ENCODE peak calls at places on chromosomes 6 and 20, in seven cellular contexts. One of them, this sample, is unnamed.
A peak's percentile ranks its signal among the peaks of the same experiment; 100 is the strongest.

GRCh38 chr6:125781307-125781868 is 9.4 kb upstream of the NCOA7 start:
- DNase-seq in HepG2: no peak
- DNase-seq in stomach: peak; percentile 45
- DNase-seq in body of pancreas: no peak
- DNase-seq in IMR-90: peak; percentile 47
- DNase-seq in H54: no peak
- DNase-seq in ovary: no peak
- DNase-seq in this sample: peak; percentile 40

GRCh38 chr6:163872335-163872734 is 457.8 kb downstream of the QKI start:
- DNase-seq in HepG2: no peak
- DNase-seq in ovary: no peak
- DNase-seq in body of pancreas: no peak
- DNase-seq in IMR-90: peak; percentile 98
- DNase-seq in H54: no peak
- DNase-seq in stomach: no peak
- DNase-seq in this sample: no peak

GRCh38 chr20:21526776-21527175 is 12.9 kb upstream of the NKX2-2 start:
- DNase-seq in stomach: no peak
- DNase-seq in IMR-90: no peak
- DNase-seq in body of pancreas: no peak
- DNase-seq in ovary: no peak
- DNase-seq in H54: no peak
- DNase-seq in HepG2: no peak
- DNase-seq in this sample: no peak

GRCh38 chr6:65638047-65638831 is 68.8 kb downstream of the EYS start:
- DNase-seq in H54: no peak
- DNase-seq in stomach: no peak
- DNase-seq in body of pancreas: no peak
- DNase-seq in ovary: no peak
- DNase-seq in HepG2: peak; percentile 45
- DNase-seq in IMR-90: no peak
- DNase-seq in this sample: no peak

GRCh38 chr20:57698191-57698866 is 11.5 kb downstream of the PMEPA1 start:
- DNase-seq in IMR-90: peak; percentile 98
- DNase-seq in ovary: no peak
- DNase-seq in H54: peak; percentile 94
- DNase-seq in HepG2: peak; percentile 31
- DNase-seq in body of pancreas: no peak
- DNase-seq in stomach: peak; percentile 40
- DNase-seq in this sample: no peak

GRCh38 chr6:21085206-21085605 is 508.3 kb upstream of the SOX4 start:
- DNase-seq in body of pancreas: no peak
- DNase-seq in ovary: no peak
- DNase-seq in H54: no peak
- DNase-seq in stomach: no peak
- DNase-seq in HepG2: no peak
- DNase-seq in IMR-90: no peak
- DNase-seq in this sample: no peak

GRCh38 chr20:9330151-9330550 is 184.2 kb upstream of the LAMP5 start:
- DNase-seq in HepG2: no peak
- DNase-seq in IMR-90: no peak
- DNase-seq in stomach: peak; percentile 53
- DNase-seq in H54: no peak
- DNase-seq in body of pancreas: no peak
- DNase-seq in ovary: no peak
- DNase-seq in this sample: no peak

GRCh38 chr6:136511921-136512320 is 38.3 kb downstream of the MAP7 start:
- DNase-seq in H54: no peak
- DNase-seq in IMR-90: no peak
- DNase-seq in body of pancreas: peak; percentile 73
- DNase-seq in stomach: peak; percentile 82
- DNase-seq in HepG2: no peak
- DNase-seq in ovary: no peak
- DNase-seq in this sample: no peak

GRCh38 chr6:85675030-85675819 is 32.5 kb upstream of the SYNCRIP start:
- DNase-seq in body of pancreas: no peak
- DNase-seq in HepG2: no peak
- DNase-seq in stomach: no peak
- DNase-seq in IMR-90: peak; percentile 84
- DNase-seq in ovary: no peak
- DNase-seq in H54: no peak
- DNase-seq in this sample: peak; percentile 88

GRCh38 chr6:20540683-20541082 is 6.4 kb downstream of the CDKAL1 start:
- DNase-seq in H54: no peak
- DNase-seq in ovary: peak; percentile 28
- DNase-seq in body of pancreas: no peak
- DNase-seq in stomach: no peak
- DNase-seq in HepG2: peak; percentile 72
- DNase-seq in IMR-90: peak; percentile 17
- DNase-seq in this sample: peak; percentile 28

GRCh38 chr6:81753709-81754678 is 1.5 kb upstream of the TENT5A start:
- DNase-seq in body of pancreas: peak; percentile 85
- DNase-seq in stomach: peak; percentile 81
- DNase-seq in H54: peak; percentile 11
- DNase-seq in IMR-90: peak; percentile 59
- DNase-seq in ovary: peak; percentile 83
- DNase-seq in HepG2: peak; percentile 14
- DNase-seq in this sample: peak; percentile 65

GRCh38 chr20:11797161-11797560 is 120.5 kb upstream of the BTBD3 start:
- DNase-seq in stomach: no peak
- DNase-seq in IMR-90: no peak
- DNase-seq in H54: no peak
- DNase-seq in HepG2: no peak
- DNase-seq in body of pancreas: no peak
- DNase-seq in ovary: no peak
- DNase-seq in this sample: no peak

GRCh38 chr6:4727236-4727635 is 49.0 kb upstream of the CDYL start:
- DNase-seq in stomach: no peak
- DNase-seq in IMR-90: no peak
- DNase-seq in HepG2: no peak
- DNase-seq in H54: no peak
- DNase-seq in ovary: no peak
- DNase-seq in body of pancreas: no peak
- DNase-seq in this sample: no peak

GRCh38 chr20:44576297-44576696 is 6.1 kb upstream of the PKIG start:
- DNase-seq in H54: no peak
- DNase-seq in IMR-90: peak; percentile 67
- DNase-seq in body of pancreas: no peak
- DNase-seq in HepG2: peak; percentile 21
- DNase-seq in ovary: no peak
- DNase-seq in stomach: no peak
- DNase-seq in this sample: no peak

GRCh38 chr6:134379086-134379485 is 61.2 kb upstream of the SGK1 start:
- DNase-seq in HepG2: no peak
- DNase-seq in body of pancreas: peak; percentile 84
- DNase-seq in H54: no peak
- DNase-seq in stomach: peak; percentile 88
- DNase-seq in IMR-90: no peak
- DNase-seq in ovary: no peak
- DNase-seq in this sample: no peak

GRCh38 chr20:59830107-59831023 is 103.1 kb downstream of the SYCP2 start:
- DNase-seq in body of pancreas: no peak
- DNase-seq in stomach: no peak
- DNase-seq in HepG2: no peak
- DNase-seq in H54: no peak
- DNase-seq in ovary: no peak
- DNase-seq in IMR-90: no peak
- DNase-seq in this sample: no peak

GRCh38 chr6:106186172-106186571 is 100.0 kb downstream of the PRDM1 start:
- DNase-seq in body of pancreas: no peak
- DNase-seq in stomach: no peak
- DNase-seq in ovary: no peak
- DNase-seq in HepG2: no peak
- DNase-seq in H54: no peak
- DNase-seq in IMR-90: no peak
- DNase-seq in this sample: no peak
- TF ChIP-seq POLR2A in body of pancreas: no peak
- TF ChIP-seq POLR2A in stomach: no peak
- TF ChIP-seq POLR2A in ovary: no peak
- TF ChIP-seq POLR2A in HepG2: no peak
- TF ChIP-seq POLR2A in H54: no peak
- TF ChIP-seq POLR2A in IMR-90: no peak
- TF ChIP-seq POLR2A in this sample: no peak

DNA sequence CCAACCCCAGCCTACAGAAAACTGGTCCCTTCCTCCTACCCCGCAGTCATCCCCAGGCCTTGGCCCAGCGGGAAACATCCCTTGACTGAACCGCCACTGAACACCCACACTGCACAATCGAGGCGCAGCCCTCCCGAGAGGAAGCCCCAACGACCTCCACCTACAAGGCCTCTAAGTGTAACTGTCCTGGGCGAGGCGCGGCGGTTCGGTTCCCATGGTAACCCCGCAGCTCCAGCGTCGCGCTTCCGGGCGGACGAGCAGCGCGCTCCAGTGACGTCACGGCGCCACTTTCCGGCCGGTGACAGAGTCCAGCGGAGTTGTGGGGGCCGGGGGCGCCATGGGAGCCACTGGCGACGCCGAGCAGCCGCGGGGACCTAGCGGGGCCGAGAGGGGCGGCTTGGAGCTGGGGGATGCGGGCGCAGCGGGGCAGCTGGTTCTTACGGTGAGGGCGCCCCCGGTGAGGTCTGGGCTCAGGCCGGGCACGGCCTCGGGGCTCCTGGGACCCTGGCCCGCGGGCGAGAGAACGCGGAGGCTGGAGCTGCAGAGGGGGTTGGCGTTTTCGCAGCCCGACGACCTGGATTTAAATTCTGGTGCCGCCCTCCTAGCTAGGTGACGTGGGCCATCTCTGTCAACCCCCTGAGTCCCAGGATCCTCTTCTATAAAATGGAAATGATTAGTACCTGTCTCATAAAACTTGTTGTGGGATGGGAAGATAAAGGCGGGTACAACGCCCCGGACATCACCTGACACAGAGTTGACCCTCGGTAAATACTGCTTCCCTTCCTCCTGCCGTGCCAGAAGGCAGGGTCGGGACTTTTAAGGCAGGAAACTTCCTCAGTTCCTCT is at the start of the genes DNTTIP1 and WFDC3:
- DNase-seq in IMR-90: peak; percentile 85
- DNase-seq in stomach: peak; percentile 92
- DNase-seq in H54: peak; percentile 82
- DNase-seq in HepG2: peak; percentile 94
- DNase-seq in body of pancreas: peak; percentile 92
- DNase-seq in ovary: peak; percentile 91
- DNase-seq in this sample: peak; percentile 88
- TF ChIP-seq POLR2A in IMR-90: peak; percentile 81
- TF ChIP-seq POLR2A in stomach: no peak
- TF ChIP-seq POLR2A in H54: peak; percentile 92
- TF ChIP-seq POLR2A in HepG2: peak; percentile 98
- TF ChIP-seq POLR2A in body of pancreas: peak; percentile 80
- TF ChIP-seq POLR2A in ovary: peak; percentile 74
- TF ChIP-seq POLR2A in this sample: peak; percentile 95

GRCh38 chr20:45897289-45897688 is 6.2 kb downstream of the CTSA start:
- DNase-seq in stomach: no peak
- DNase-seq in HepG2: no peak
- DNase-seq in H54: no peak
- DNase-seq in IMR-90: no peak
- DNase-seq in ovary: no peak
- DNase-seq in body of pancreas: no peak
- DNase-seq in this sample: no peak

GRCh38 chr20:45897692-45898091 is 6.6 kb downstream of the CTSA start:
- DNase-seq in IMR-90: no peak
- DNase-seq in stomach: no peak
- DNase-seq in H54: no peak
- DNase-seq in HepG2: no peak
- DNase-seq in body of pancreas: no peak
- DNase-seq in ovary: no peak
- DNase-seq in this sample: no peak

GRCh38 chr20:45896641-45897161 is 5.6 kb downstream of the CTSA start:
- DNase-seq in H54: no peak
- DNase-seq in IMR-90: no peak
- DNase-seq in body of pancreas: no peak
- DNase-seq in stomach: no peak
- DNase-seq in ovary: no peak
- DNase-seq in HepG2: no peak
- DNase-seq in this sample: no peak

GRCh38 chr20:45898285-45898684 is 7.2 kb downstream of the CTSA start:
- DNase-seq in IMR-90: no peak
- DNase-seq in ovary: no peak
- DNase-seq in H54: no peak
- DNase-seq in HepG2: no peak
- DNase-seq in stomach: no peak
- DNase-seq in body of pancreas: no peak
- DNase-seq in this sample: no peak

GRCh38 chr20:45899041-45899835 is 8.1 kb downstream of the CTSA start:
- DNase-seq in ovary: no peak
- DNase-seq in body of pancreas: no peak
- DNase-seq in HepG2: no peak
- DNase-seq in H54: no peak
- DNase-seq in stomach: no peak
- DNase-seq in IMR-90: no peak
- DNase-seq in this sample: no peak
- TF ChIP-seq POLR2A in ovary: no peak
- TF ChIP-seq POLR2A in body of pancreas: no peak
- TF ChIP-seq POLR2A in HepG2: no peak
- TF ChIP-seq POLR2A in H54: no peak
- TF ChIP-seq POLR2A in stomach: no peak
- TF ChIP-seq POLR2A in IMR-90: no peak
- TF ChIP-seq POLR2A in this sample: no peak

GRCh38 chr6:151403919-151404308 is 12.6 kb upstream of the ZBTB2 start:
- DNase-seq in H54: no peak
- DNase-seq in ovary: no peak
- DNase-seq in HepG2: no peak
- DNase-seq in IMR-90: no peak
- DNase-seq in stomach: no peak
- DNase-seq in body of pancreas: no peak
- DNase-seq in this sample: no peak

GRCh38 chr6:151400473-151400872 is 9.1 kb upstream of the ZBTB2 start:
- DNase-seq in HepG2: no peak
- DNase-seq in stomach: no peak
- DNase-seq in H54: no peak
- DNase-seq in ovary: no peak
- DNase-seq in IMR-90: peak; percentile 75
- DNase-seq in body of pancreas: no peak
- DNase-seq in this sample: no peak

GRCh38 chr6:151402228-151402627 is 10.9 kb upstream of the ZBTB2 start:
- DNase-seq in HepG2: no peak
- DNase-seq in stomach: no peak
- DNase-seq in H54: no peak
- DNase-seq in body of pancreas: no peak
- DNase-seq in IMR-90: no peak
- DNase-seq in ovary: no peak
- DNase-seq in this sample: no peak

DNA sequence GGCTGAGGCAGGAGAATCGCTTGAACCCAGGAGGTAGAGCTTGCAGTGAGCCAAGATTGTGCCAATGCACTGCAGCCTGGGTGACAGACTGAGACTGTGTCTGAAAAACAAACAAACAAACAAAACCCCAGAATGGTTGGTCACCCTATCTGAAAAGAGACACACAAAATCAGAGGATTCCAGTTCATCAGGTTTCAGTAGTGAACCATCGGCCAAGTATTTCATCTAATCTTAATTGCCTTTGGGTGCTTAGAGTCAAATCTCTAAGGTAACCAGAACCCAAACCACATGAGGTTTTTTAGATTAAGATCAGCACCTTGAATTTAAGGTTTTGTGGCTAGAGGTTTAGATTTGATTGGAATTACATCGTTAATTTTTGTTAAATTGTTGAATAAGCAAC is 8.3 kb upstream of the ZBTB2 start:
- DNase-seq in body of pancreas: no peak
- DNase-seq in stomach: no peak
- DNase-seq in ovary: no peak
- DNase-seq in H54: no peak
- DNase-seq in HepG2: no peak
- DNase-seq in IMR-90: no peak
- DNase-seq in this sample: no peak
- TF ChIP-seq POLR2A in body of pancreas: no peak
- TF ChIP-seq POLR2A in stomach: no peak
- TF ChIP-seq POLR2A in ovary: no peak
- TF ChIP-seq POLR2A in H54: no peak
- TF ChIP-seq POLR2A in HepG2: no peak
- TF ChIP-seq POLR2A in IMR-90: no peak
- TF ChIP-seq POLR2A in this sample: no peak

This sample was measured in gastrocnemius medialis.